ENCODE peak calls at places on chromosomes 2 and 18, in six cellular contexts. H is GM12864, Y is lower lobe of right lung, X is GM23338, D is mammary epithelial cell, U is cardiac muscle cell. V is an unnamed sample.

GRCh38 chr2:68045337-68045736 is 17.5 kb downstream of the C1D start:
- DNase-seq in Y (no peak), X (no peak), D (no peak), U (no peak), H (no peak), V (peak)

GRCh38 chr2:40240067-40240466 is 211.8 kb downstream of the SLC8A1 start:
- DNase-seq in X (no peak), H (no peak), D (peak), U (peak), Y (peak), V (peak)

GRCh38 chr18:12593861-12594260 is 64.0 kb downstream of the SPIRE1 start:
- DNase-seq in H (no peak), X (no peak), D (no peak), U (peak), Y (no peak), V (peak)

GRCh38 chr2:35125278-35125677 is 1230.3 kb upstream of the CRIM1 start:
- DNase-seq in Y (no peak), D (no peak), X (no peak), U (no peak), H (no peak), V (no peak)

GRCh38 chr2:23622466-23622865 is 237.5 kb downstream of the KLHL29 start:
- DNase-seq in Y (peak), D (no peak), H (no peak), U (no peak), X (no peak), V (no peak)

GRCh38 chr18:73646772-73647171 is 500.9 kb downstream of the FBXO15 start:
- DNase-seq in X (no peak), U (peak), H (no peak), Y (no peak), D (peak), V (peak)

GRCh38 chr2:75429036-75429435 is 131.7 kb downstream of the EVA1A start:
- DNase-seq in D (no peak), X (no peak), Y (no peak), U (no peak), H (no peak), V (no peak)

GRCh38 chr2:112627060-112628040 is 18.4 kb upstream of the SLC20A1 start:
- DNase-seq in U (peak), Y (no peak), H (no peak), D (peak), X (no peak), V (peak)

GRCh38 chr2:115976916-115977315 is 1534.5 kb downstream of the DPP10 start:
- DNase-seq in Y (no peak), U (no peak), H (no peak), X (no peak), D (no peak), V (no peak)

GRCh38 chr2:100692381-100692780 is 127.6 kb upstream of the NPAS2 start:
- DNase-seq in D (peak), X (no peak), Y (no peak), H (no peak), U (no peak), V (no peak)

GRCh38 chr18:31657823-31658669 is 26.3 kb downstream of the B4GALT6 start:
- DNase-seq in U (no peak), Y (no peak), D (no peak), X (no peak), H (peak), V (no peak)

GRCh38 chr18:58512648-58513338 is 116.1 kb downstream of the ALPK2 start:
- DNase-seq in Y (no peak), D (no peak), X (no peak), H (no peak), U (no peak), V (no peak)

GRCh38 chr2:166897666-166898065 is 9.4 kb downstream of the XIRP2 start:
- DNase-seq in U (no peak), Y (no peak), D (no peak), X (no peak), H (no peak), V (no peak)

GRCh38 chr2:112679484-112679883 is 33.7 kb downstream of the SLC20A1 start:
- DNase-seq in H (no peak), X (no peak), U (no peak), Y (no peak), D (peak), V (peak)

GRCh38 chr2:159584796-159585195 is 31.6 kb downstream of the BAZ2B start:
- DNase-seq in D (no peak), Y (no peak), U (no peak), X (no peak), H (no peak), V (no peak)

GRCh38 chr2:127047716-127048617 is 59.0 kb downstream of the BIN1 start:
- DNase-seq in U (no peak), Y (peak), H (no peak), X (no peak), D (no peak), V (no peak)

GRCh38 chr2:131425191-131426021 is 50.5 kb upstream of the TUBA3D start:
- DNase-seq in D (no peak), Y (no peak), U (no peak), X (peak), H (no peak), V (no peak)

DNA sequence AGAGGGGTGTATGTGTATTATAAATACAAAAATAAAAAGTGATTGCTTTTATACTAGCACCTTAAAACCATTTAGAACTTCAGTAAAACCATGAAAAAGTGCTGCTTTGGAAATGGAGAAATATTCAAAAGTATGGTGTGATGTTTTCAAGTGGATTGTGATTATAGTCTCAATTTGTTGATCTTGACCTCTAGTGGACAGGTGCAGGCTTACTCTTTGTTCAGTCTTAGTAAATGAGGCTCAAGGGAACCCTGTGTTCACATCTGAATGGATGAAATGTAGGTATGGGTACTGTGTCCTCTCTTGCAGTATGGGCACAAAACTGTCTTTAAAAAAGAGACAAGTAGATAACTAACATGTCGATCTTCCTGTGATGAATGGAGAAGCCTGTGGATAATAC is 145.8 kb downstream of the MCFD2 start:
- DNase-seq in X (peak), D (no peak), Y (no peak), U (no peak), H (no peak), V (no peak)
- TF ChIP-seq CTCF in X (peak), D (peak), Y (peak), U (no peak), H (peak), V (peak)

GRCh38 chr18:45341454-45341853 is 273.8 kb upstream of the SLC14A2 start:
- DNase-seq in D (no peak), X (no peak), Y (no peak), U (no peak), H (no peak), V (no peak)
- TF ChIP-seq CTCF in D (no peak), X (no peak), Y (no peak), U (no peak), H (peak), V (peak)

GRCh38 chr2:105432749-105433148 is 33.9 kb upstream of the FHL2 start:
- DNase-seq in U (peak), X (no peak), D (peak), H (no peak), Y (no peak), V (no peak)

GRCh38 chr2:105442056-105442455 is 43.2 kb upstream of the FHL2 start:
- DNase-seq in H (no peak), Y (no peak), U (no peak), X (no peak), D (no peak), V (no peak)

GRCh38 chr2:105438104-105438929 is 39.5 kb upstream of the FHL2 start:
- DNase-seq in X (no peak), U (peak), Y (no peak), H (no peak), D (no peak), V (no peak)

GRCh38 chr2:105439130-105439529 is 40.3 kb upstream of the FHL2 start:
- DNase-seq in D (no peak), Y (no peak), X (no peak), H (no peak), U (peak), V (no peak)

GRCh38 chr2:105437708-105438103 is 38.9 kb upstream of the FHL2 start:
- DNase-seq in D (no peak), Y (no peak), X (no peak), U (peak), H (no peak), V (peak)
- TF ChIP-seq CTCF in D (no peak), Y (no peak), X (no peak), U (no peak), H (no peak), V (no peak)

GRCh38 chr18:3852321-3852720 is 402.3 kb downstream of the TGIF1 start:
- DNase-seq in D (no peak), X (peak), H (no peak), Y (no peak), U (no peak), V (no peak)
- TF ChIP-seq CTCF in D (no peak), X (peak), H (no peak), Y (no peak), U (no peak), V (no peak)

GRCh38 chr18:10482363-10482984 is 28.0 kb downstream of the APCDD1 start:
- DNase-seq in Y (no peak), D (no peak), X (peak), H (no peak), U (no peak), V (no peak)
- TF ChIP-seq CTCF in Y (no peak), D (no peak), X (peak), H (peak), U (no peak), V (no peak)

GRCh38 chr18:62262050-62262449 is 63.1 kb upstream of the TNFRSF11A start:
- DNase-seq in H (no peak), X (no peak), D (no peak), U (no peak), Y (no peak), V (no peak)
- TF ChIP-seq CTCF in H (no peak), X (no peak), D (no peak), U (no peak), Y (no peak), V (no peak)

GRCh38 chr2:211161236-211161635 is 604.8 kb downstream of the CPS1 start:
- DNase-seq in D (no peak), Y (no peak), X (no peak), H (no peak), U (no peak), V (no peak)

GRCh38 chr2:211157856-211158463 is 601.6 kb downstream of the CPS1 start:
- DNase-seq in D (peak), X (peak), U (peak), Y (peak), H (peak), V (peak)

GRCh38 chr2:211157211-211157610 is 600.8 kb downstream of the CPS1 start:
- DNase-seq in D (no peak), X (no peak), U (peak), Y (no peak), H (no peak), V (no peak)

GRCh38 chr2:211159972-211160371 is 603.6 kb downstream of the CPS1 start:
- DNase-seq in Y (no peak), D (no peak), H (no peak), U (no peak), X (no peak), V (no peak)
- TF ChIP-seq CTCF in Y (no peak), D (no peak), H (no peak), U (no peak), X (no peak), V (no peak)

DNA sequence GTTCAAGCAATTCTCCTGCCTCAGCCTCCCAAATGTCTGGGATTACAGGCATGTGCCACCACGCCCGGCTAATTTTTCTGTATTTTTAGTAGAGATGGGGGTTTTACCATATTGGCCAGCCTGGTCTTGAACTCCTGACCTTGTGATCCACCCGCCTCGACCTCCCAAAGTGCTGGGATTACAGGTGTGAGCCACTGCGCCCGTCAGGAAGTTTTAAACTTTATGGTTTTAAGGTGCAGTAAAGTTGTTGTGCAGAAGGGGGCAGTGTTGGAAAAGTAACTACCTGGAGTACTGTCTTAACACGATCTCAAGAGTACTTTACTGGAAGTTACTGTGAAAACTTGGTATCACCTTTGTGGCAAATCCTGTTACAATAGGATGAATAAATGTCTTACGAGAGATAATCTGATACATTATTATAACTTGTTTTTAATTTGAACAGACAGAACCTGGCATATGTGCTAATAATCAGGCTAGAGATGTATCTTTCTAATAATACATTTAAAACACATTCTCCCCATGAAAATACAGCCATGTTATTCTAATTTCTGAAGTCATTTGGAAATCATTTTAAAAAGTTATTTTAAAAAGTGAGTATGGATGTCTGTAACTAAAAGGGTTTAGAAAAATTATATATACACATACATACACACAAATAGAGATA is 10.8 kb downstream of the SPDYA start:
- DNase-seq in U (peak), Y (no peak), D (peak), H (peak), X (peak), V (peak)
- TF ChIP-seq CTCF in U (peak), Y (peak), D (peak), H (peak), X (peak), V (peak)

GRCh38 chr18:62566199-62566598 is 43.4 kb downstream of the ZCCHC2 start:
- DNase-seq in X (peak), U (peak), D (no peak), H (no peak), Y (no peak), V (no peak)
- TF ChIP-seq CTCF in X (peak), U (no peak), D (peak), H (no peak), Y (peak), V (peak)

GRCh38 chr2:11026286-11026921 is 114.7 kb downstream of the KCNF1 start:
- DNase-seq in X (no peak), H (no peak), Y (no peak), D (no peak), U (no peak), V (no peak)

GRCh38 chr2:11030909-11031308 is 119.2 kb downstream of the KCNF1 start:
- DNase-seq in X (no peak), H (no peak), D (no peak), U (no peak), Y (no peak), V (no peak)

GRCh38 chr2:11029136-11029535 is 117.4 kb downstream of the KCNF1 start:
- DNase-seq in D (no peak), Y (no peak), X (no peak), U (no peak), H (no peak), V (no peak)

GRCh38 chr2:11027195-11027594 is 115.5 kb downstream of the KCNF1 start:
- DNase-seq in H (no peak), U (no peak), Y (no peak), D (no peak), X (no peak), V (no peak)

DNA sequence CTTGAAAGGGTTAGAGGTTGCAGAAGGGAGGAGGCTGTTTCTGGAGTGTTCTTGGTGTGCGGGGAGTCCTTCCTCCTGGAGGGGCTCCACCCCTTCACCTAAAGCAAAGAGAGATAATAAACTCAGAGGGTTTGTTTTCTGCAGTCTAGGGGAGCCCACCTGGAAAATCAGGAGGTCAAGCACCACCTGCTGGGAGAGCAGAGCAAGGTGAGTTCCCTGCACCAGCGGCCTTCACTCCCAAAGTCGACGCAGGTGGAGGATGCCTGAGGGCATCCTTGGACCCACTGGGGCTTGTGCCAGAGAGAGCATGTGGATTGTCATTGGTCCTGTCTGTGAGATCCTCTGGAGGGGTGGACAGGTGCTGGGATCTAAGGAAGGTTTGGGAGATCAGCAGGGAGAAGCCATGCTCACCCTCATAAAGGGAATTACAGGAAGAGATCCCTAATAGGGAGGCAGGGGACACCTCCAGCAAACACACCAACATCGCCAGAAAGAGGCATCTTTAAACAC is 116.7 kb downstream of the KCNF1 start:
- DNase-seq in X (no peak), D (no peak), U (no peak), Y (no peak), H (no peak), V (no peak)
- TF ChIP-seq CTCF in X (peak), D (peak), U (no peak), Y (no peak), H (no peak), V (no peak)